ENCODE peak calls at places on chromosomes 13 and 19, in ten cellular contexts. R, Z, I, V, O, T, K, S, F and Q are unnamed samples.

GRCh38 chr13:36090592-36090991 is 40.6 kb downstream of the DCLK1 start:
- DNase-seq in R (no peak), Z (no peak), I (no peak), V (no peak), O (no peak), T (peak), K (no peak), S (peak), F (no peak), Q (no peak)

GRCh38 chr19:10861118-10861651 is 10.2 kb upstream of the CARM1 start:
- DNase-seq in R (peak), Z (no peak), I (peak), V (peak), O (no peak), T (peak), K (peak), S (peak), F (no peak), Q (no peak)

GRCh38 chr13:106755542-106755941 is 187.6 kb upstream of the ARGLU1 start:
- DNase-seq in R (no peak), Z (no peak), I (no peak), V (no peak), O (no peak), T (no peak), K (no peak), S (no peak), F (no peak), Q (no peak)

GRCh38 chr19:57099199-57099661 is 20.6 kb upstream of the USP29 start:
- DNase-seq in R (peak), Z (peak), I (peak), V (peak), O (peak), T (peak), K (no peak), S (peak), F (peak), Q (peak)

GRCh38 chr19:30936276-30936675 is 413.0 kb downstream of the TSHZ3 start:
- DNase-seq in R (no peak), Z (no peak), I (no peak), V (no peak), O (no peak), T (no peak), K (no peak), S (no peak), F (no peak), Q (no peak)

GRCh38 chr19:46147791-46148288 is at the start of gene IGFL2:
- DNase-seq in R (no peak), Z (no peak), I (peak), V (no peak), O (no peak), T (peak), K (no peak), S (no peak), F (no peak), Q (no peak)

GRCh38 chr19:16594681-16595091 is 22.5 kb upstream of the SLC35E1 start:
- DNase-seq in R (no peak), Z (peak), I (peak), V (no peak), O (no peak), T (no peak), K (peak), S (no peak), F (no peak), Q (peak)

GRCh38 chr13:95193509-95194230 is 107.6 kb downstream of the ABCC4 start:
- DNase-seq in R (no peak), Z (no peak), I (no peak), V (peak), O (no peak), T (no peak), K (no peak), S (no peak), F (no peak), Q (no peak)

GRCh38 chr13:78100481-78100880 is 181.8 kb upstream of the EDNRB start:
- DNase-seq in R (no peak), Z (no peak), I (no peak), V (peak), O (no peak), T (no peak), K (no peak), S (peak), F (no peak), Q (no peak)

GRCh38 chr19:16384688-16385087 is 60.1 kb downstream of the KLF2 start:
- DNase-seq in R (no peak), Z (no peak), I (no peak), V (no peak), O (no peak), T (no peak), K (no peak), S (no peak), F (peak), Q (no peak)

GRCh38 chr13:23025848-23026608 is 154.8 kb upstream of the SGCG start:
- DNase-seq in R (no peak), Z (no peak), I (no peak), V (no peak), O (no peak), T (no peak), K (no peak), S (no peak), F (no peak), Q (no peak)

GRCh38 chr19:35037716-35038622 is 3.6 kb upstream of the HPN start:
- DNase-seq in R (no peak), Z (no peak), I (no peak), V (peak), O (no peak), T (no peak), K (no peak), S (no peak), F (no peak), Q (no peak)

GRCh38 chr13:25857830-25858229 is 194.0 kb downstream of the SHISA2 start:
- DNase-seq in R (no peak), Z (no peak), I (no peak), V (no peak), O (no peak), T (no peak), K (no peak), S (no peak), F (no peak), Q (no peak)

GRCh38 chr13:70310720-70311119 is 202.5 kb upstream of the KLHL1 start:
- DNase-seq in R (no peak), Z (no peak), I (no peak), V (no peak), O (no peak), T (peak), K (no peak), S (no peak), F (no peak), Q (no peak)

GRCh38 chr13:80900557-80900956 is 559.6 kb upstream of the SPRY2 start:
- DNase-seq in R (no peak), Z (no peak), I (no peak), V (no peak), O (no peak), T (no peak), K (no peak), S (no peak), F (no peak), Q (no peak)

GRCh38 chr19:39135701-39136100 is 10.1 kb downstream of the PAK4 start:
- DNase-seq in R (no peak), Z (no peak), I (no peak), V (no peak), O (no peak), T (no peak), K (no peak), S (no peak), F (no peak), Q (no peak)

GRCh38 chr19:4732680-4733114 is 9.1 kb upstream of the DPP9 start:
- DNase-seq in R (peak), Z (peak), I (peak), V (peak), O (peak), T (peak), K (peak), S (peak), F (no peak), Q (peak)

GRCh38 chr19:16585808-16586476 is 13.7 kb upstream of the SLC35E1 start:
- DNase-seq in R (no peak), Z (no peak), I (peak), V (no peak), O (no peak), T (no peak), K (no peak), S (peak), F (no peak), Q (no peak)